ENCODE peak calls at places on chromosomes 5 and 9, in ten cellular contexts. B is body of pancreas, G is neural progenitor cell, Y is cardiac muscle cell, R is aorta, X is lower lobe of right lung, T is endodermal cell, F is adrenal gland, W is GM23338, N is neuronal stem cell. S is an unnamed sample.

GRCh38 chr5:139691275-139691629 is 43.1 kb downstream of the CXXC5 start:
- DNase-seq in B (no peak), G (no peak), Y (no peak), R (no peak), X (no peak), T (no peak), F (no peak), W (no peak), N (no peak), S (no peak)

GRCh38 chr9:81855538-81855937 is 72.7 kb upstream of the SPATA31D4 start:
- DNase-seq in B (no peak), G (no peak), Y (no peak), R (no peak), X (no peak), T (no peak), F (no peak), W (no peak), N (no peak), S (no peak)

GRCh38 chr5:169735913-169736312 is 98.8 kb downstream of the DOCK2 start:
- DNase-seq in B (no peak), G (no peak), Y (no peak), R (no peak), X (no peak), T (no peak), F (no peak), W (no peak), N (no peak), S (no peak)

GRCh38 chr5:143055596-143056330 is 285.6 kb downstream of the ARHGAP26 start:
- DNase-seq in B (no peak), G (no peak), Y (peak; percentile 28), R (no peak), X (no peak), T (no peak), F (no peak), W (no peak), N (no peak), S (no peak)

GRCh38 chr5:83034552-83035181 is 42.5 kb downstream of the TMEM167A start:
- DNase-seq in B (no peak), G (no peak), Y (no peak), R (no peak), X (no peak), T (no peak), F (no peak), W (no peak), N (no peak), S (no peak)

GRCh38 chr9:18928711-18929110 is 104.3 kb downstream of the SAXO1 start:
- DNase-seq in B (no peak), G (no peak), Y (peak; percentile 69), R (no peak), X (no peak), T (no peak), F (no peak), W (no peak), N (no peak), S (no peak)

GRCh38 chr9:94772654-94773303 is 46.3 kb downstream of the AOPEP start:
- DNase-seq in B (no peak), G (no peak), Y (no peak), R (peak; percentile 56), X (no peak), T (no peak), F (no peak), W (no peak), N (no peak), S (no peak)

GRCh38 chr5:14062178-14062577 is 81.0 kb upstream of the TRIO start:
- DNase-seq in B (no peak), G (no peak), Y (no peak), R (no peak), X (no peak), T (no peak), F (no peak), W (no peak), N (no peak), S (no peak)

GRCh38 chr9:114370985-114371335 is 16.8 kb downstream of the AKNA start:
- DNase-seq in B (no peak), G (no peak), Y (no peak), R (no peak), X (no peak), T (peak; percentile 53), F (no peak), W (no peak), N (no peak), S (no peak)
- H3K27ac ChIP-seq in B (no peak overlapping the region), G (no peak overlapping the region), Y (no peak overlapping the region), R (no peak overlapping the region), X (peak overlapping the region; percentile 75), T (no peak overlapping the region), F (no peak overlapping the region), W (peak overlapping the region; percentile 97), N (no peak overlapping the region), S (peak overlapping the region; percentile 75)

GRCh38 chr9:4062966-4063365 is 236.9 kb downstream of the GLIS3 start:
- DNase-seq in B (no peak), G (no peak), Y (peak; percentile 66), R (no peak), X (no peak), T (no peak), F (no peak), W (no peak), N (no peak), S (no peak)

GRCh38 chr9:4055055-4055454 is 244.8 kb downstream of the GLIS3 start:
- DNase-seq in B (no peak), G (no peak), Y (no peak), R (no peak), X (no peak), T (no peak), F (no peak), W (no peak), N (no peak), S (no peak)

GRCh38 chr9:4061717-4062116 is 238.2 kb downstream of the GLIS3 start:
- DNase-seq in B (no peak), G (no peak), Y (no peak), R (no peak), X (no peak), T (no peak), F (no peak), W (no peak), N (no peak), S (no peak)

GRCh38 chr9:4058931-4059330 is 240.9 kb downstream of the GLIS3 start:
- DNase-seq in B (no peak), G (no peak), Y (no peak), R (no peak), X (no peak), T (no peak), F (no peak), W (no peak), N (no peak), S (no peak)
- H3K4me3 ChIP-seq in B (no peak overlapping the region), G (no peak overlapping the region), Y (no peak overlapping the region), R (no peak overlapping the region), X (no peak overlapping the region), T (no peak overlapping the region), F (no peak overlapping the region), W (no peak overlapping the region), N (no peak overlapping the region), S (no peak overlapping the region)

GRCh38 chr5:52894451-52894850 is 94.7 kb upstream of the ITGA2 start:
- DNase-seq in B (no peak), G (no peak), Y (no peak), R (no peak), X (no peak), T (no peak), F (no peak), W (no peak), N (no peak), S (no peak)

GRCh38 chr5:52897238-52897614 is 91.9 kb upstream of the ITGA2 start:
- DNase-seq in B (no peak), G (no peak), Y (no peak), R (no peak), X (no peak), T (no peak), F (no peak), W (no peak), N (no peak), S (no peak)

GRCh38 chr5:52895070-52895469 is 94.1 kb upstream of the ITGA2 start:
- DNase-seq in B (peak; percentile 3), G (no peak), Y (no peak), R (no peak), X (no peak), T (no peak), F (peak; percentile 74), W (no peak), N (no peak), S (no peak)

GRCh38 chr5:52896524-52897237 is 92.5 kb upstream of the ITGA2 start:
- DNase-seq in B (no peak), G (no peak), Y (peak; percentile 64), R (no peak), X (no peak), T (no peak), F (no peak), W (no peak), N (no peak), S (no peak)

DNA sequence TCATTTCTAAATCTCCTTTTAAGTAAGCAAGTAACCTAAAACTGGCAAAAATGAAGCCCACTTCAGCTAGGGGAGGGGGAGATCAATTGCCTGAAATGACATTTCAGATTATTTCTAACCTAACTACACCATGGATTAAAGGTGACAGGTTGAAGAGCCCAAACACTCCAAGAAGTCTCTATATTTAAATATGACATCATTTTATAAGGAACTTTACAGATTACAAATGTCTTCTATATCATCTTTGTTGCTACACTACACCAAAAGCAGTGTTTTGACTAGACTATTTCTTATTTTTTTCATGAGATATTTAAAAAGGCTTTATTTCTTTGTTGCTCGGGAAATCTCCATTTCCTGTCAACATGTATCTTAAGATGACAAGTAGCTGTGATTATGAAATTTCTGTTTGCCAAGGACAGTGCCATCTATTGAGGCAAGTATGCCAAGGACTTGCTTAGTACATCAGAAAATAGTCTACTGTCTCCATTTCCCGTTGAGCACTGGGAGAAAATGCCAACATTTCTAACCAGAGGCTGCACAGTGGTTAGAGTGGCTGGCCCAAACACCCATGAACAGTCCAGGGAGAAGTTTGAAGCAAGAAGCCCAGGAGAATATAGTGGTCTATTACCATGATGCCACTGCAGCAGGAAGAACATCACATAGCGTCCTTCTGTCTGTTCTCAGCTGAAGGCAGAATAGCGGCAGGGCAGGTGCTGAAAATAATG is 93.4 kb upstream of the ITGA2 start:
- DNase-seq in B (no peak), G (no peak), Y (peak; percentile 26), R (no peak), X (no peak), T (no peak), F (peak; percentile 60), W (no peak), N (no peak), S (no peak)
- H3K27ac ChIP-seq in B (peak overlapping the region; percentile 5), G (no peak overlapping the region), Y (no peak overlapping the region), R (no peak overlapping the region), X (peak overlapping the region; percentile 52), T (no peak overlapping the region), F (peak overlapping the region; percentile 90), W (no peak overlapping the region), N (no peak overlapping the region), S (no peak overlapping the region)

GRCh38 chr9:124017929-124018730 is 6.6 kb downstream of the LHX2 start:
- DNase-seq in B (no peak), G (peak; percentile 81), Y (no peak), R (no peak), X (no peak), T (peak; percentile 77), F (no peak), W (peak; percentile 69), N (no peak), S (no peak)

GRCh38 chr9:124018731-124019697 is 7.4 kb downstream of the LHX2 start:
- DNase-seq in B (no peak), G (peak; percentile 55), Y (no peak), R (peak; percentile 12), X (no peak), T (peak; percentile 75), F (no peak), W (peak; percentile 64), N (no peak), S (no peak)

GRCh38 chr9:124016152-124017063 is 4.8 kb downstream of the LHX2 start:
- DNase-seq in B (no peak), G (peak; percentile 58), Y (no peak), R (no peak), X (no peak), T (peak; percentile 71), F (no peak), W (no peak), N (no peak), S (no peak)

GRCh38 chr9:124015661-124016131 is 4.1 kb downstream of the LHX2 start:
- DNase-seq in B (no peak), G (peak; percentile 50), Y (no peak), R (no peak), X (no peak), T (peak; percentile 78), F (no peak), W (peak; percentile 73), N (no peak), S (no peak)

DNA sequence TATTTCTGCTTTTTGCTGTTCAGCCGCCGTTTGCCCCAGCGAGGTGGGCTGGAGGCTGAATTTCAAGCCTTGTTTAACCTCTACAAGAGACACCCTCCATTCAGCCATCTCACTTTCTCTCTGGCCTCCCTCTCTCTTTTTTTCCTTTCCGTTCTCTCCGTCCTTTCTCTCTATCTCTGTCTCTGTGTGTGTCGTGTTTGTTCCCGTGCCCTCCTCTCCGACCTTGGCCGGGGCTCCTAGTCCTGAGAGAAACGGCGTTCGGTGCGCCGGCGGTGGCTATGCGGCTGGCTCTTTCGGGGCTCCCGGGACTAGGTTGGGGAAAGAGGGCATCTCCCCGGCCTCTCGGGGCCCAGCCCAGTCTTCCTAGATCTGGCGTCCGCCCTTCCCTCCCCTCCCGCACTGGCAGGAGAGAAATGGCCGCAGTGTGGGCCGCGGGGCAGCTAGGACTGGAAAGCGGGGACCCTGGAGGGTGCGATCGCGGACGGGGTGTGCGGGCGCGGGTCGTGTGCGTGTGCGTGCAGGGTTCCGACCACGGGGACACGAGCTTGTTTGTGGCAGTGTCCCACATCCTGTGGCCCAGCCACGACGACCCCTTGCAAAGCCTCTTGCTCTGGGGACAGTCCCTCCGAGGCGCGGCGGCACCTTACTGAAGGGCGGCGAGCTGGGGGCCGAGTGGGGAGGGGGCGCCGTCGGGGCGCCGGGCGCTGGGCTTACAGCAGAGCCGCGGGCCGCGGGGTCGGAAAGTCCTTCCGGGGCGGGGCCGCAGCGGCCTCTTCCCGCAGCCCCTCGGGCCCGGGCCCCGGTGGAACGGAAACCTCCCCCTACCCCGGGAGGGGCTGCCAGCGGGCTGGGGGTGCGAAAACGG is 5.7 kb downstream of the LHX2 start:
- DNase-seq in B (no peak), G (peak; percentile 69), Y (no peak), R (no peak), X (no peak), T (peak; percentile 74), F (no peak), W (peak; percentile 54), N (no peak), S (no peak)
- H3K4me3 ChIP-seq in B (no peak overlapping the region), G (peak overlapping the region; percentile 76), Y (peak overlapping the region; percentile 15), R (no peak overlapping the region), X (peak overlapping the region; percentile 8), T (peak overlapping the region; percentile 68), F (no peak overlapping the region), W (peak overlapping the region; percentile 68), N (peak overlapping the region; percentile 28), S (peak overlapping the region; percentile 12)